ENCODE peak calls at places on chromosomes 4 and X, in nine cellular contexts. K is lower leg skin; Y is GM04504; T is stimulated activated CD4-positive, alpha-beta T cell treated with anti-CD3 and anti-CD28 coated beads, TNF-alpha, amount 100 ng/mL, for 48 hours; J is SW480; Q is neuronal stem cell; L is ACHN; G is NCI-H1417; S is AG04449. X is an unnamed sample.

GRCh38 chrX:73268463-73268862 is 53.8 kb upstream of the NAP1L2 start:
- DNase-seq in K (no peak), Y (no peak), T (no peak), J (no peak), Q (no peak), L (no peak), G (no peak), S (no peak), X (no peak)

GRCh38 chr4:126592088-126592487 is 1040.7 kb upstream of the INTU start:
- DNase-seq in K (no peak), Y (no peak), T (no peak), J (no peak), Q (no peak), L (peak; percentile 11), G (no peak), S (no peak), X (no peak)

GRCh38 chr4:1216869-1217294 is 32.0 kb downstream of the CTBP1 start:
- DNase-seq in K (no peak), Y (no peak), T (no peak), J (no peak), Q (no peak), L (no peak), G (no peak), S (no peak), X (no peak)

GRCh38 chrX:136689441-136689840 is 41.5 kb downstream of the CD40LG start:
- DNase-seq in K (no peak), Y (no peak), T (no peak), J (no peak), Q (peak; percentile 8), L (no peak), G (no peak), S (no peak), X (no peak)

GRCh38 chr4:38509551-38509950 is 154.4 kb upstream of the KLF3 start:
- DNase-seq in K (no peak), Y (no peak), T (no peak), J (no peak), Q (no peak), L (no peak), G (no peak), S (no peak), X (no peak)

GRCh38 chrX:15468036-15468435 is 25.1 kb downstream of the PIR start:
- DNase-seq in K (no peak), Y (no peak), T (no peak), J (no peak), Q (no peak), L (no peak), G (no peak), S (no peak), X (peak; percentile 28)

GRCh38 chrX:81316163-81316562 is 114.3 kb downstream of the SH3BGRL start:
- DNase-seq in K (peak; percentile 69), Y (peak; percentile 6), T (no peak), J (no peak), Q (no peak), L (no peak), G (no peak), S (no peak), X (no peak)

GRCh38 chr4:86961103-86961502 is 26.3 kb downstream of the AFF1 start:
- DNase-seq in K (no peak), Y (no peak), T (no peak), J (no peak), Q (no peak), L (no peak), G (no peak), S (no peak), X (no peak)

GRCh38 chr4:80069108-80069836 is 3.8 kb downstream of the ANTXR2 start:
- DNase-seq in K (no peak), Y (no peak), T (no peak), J (no peak), Q (no peak), L (no peak), G (no peak), S (no peak), X (no peak)

GRCh38 chr4:185945906-185946305 is 123.0 kb upstream of the TLR3 start:
- DNase-seq in K (no peak), Y (no peak), T (no peak), J (no peak), Q (no peak), L (no peak), G (no peak), S (no peak), X (no peak)

GRCh38 chr4:78710536-78710935 is 65.6 kb upstream of the BMP2K start:
- DNase-seq in K (no peak), Y (peak; percentile 32), T (no peak), J (no peak), Q (no peak), L (no peak), G (no peak), S (no peak), X (no peak)

GRCh38 chr4:898869-899555 is 33.1 kb downstream of the GAK start:
- DNase-seq in K (no peak), Y (no peak), T (no peak), J (no peak), Q (no peak), L (peak; percentile 6), G (no peak), S (no peak), X (no peak)

GRCh38 chr4:127857641-127858040 is 23.1 kb upstream of the PLK4 start:
- DNase-seq in K (no peak), Y (no peak), T (no peak), J (no peak), Q (no peak), L (no peak), G (no peak), S (no peak), X (no peak)

GRCh38 chr4:47617607-47618006 is 132.5 kb downstream of the ATP10D start:
- DNase-seq in K (no peak), Y (no peak), T (no peak), J (no peak), Q (no peak), L (no peak), G (no peak), S (no peak), X (no peak)

GRCh38 chr4:112800001-112800400 is 163.1 kb downstream of the LARP7 start:
- DNase-seq in K (no peak), Y (no peak), T (no peak), J (no peak), Q (no peak), L (no peak), G (no peak), S (no peak), X (no peak)

GRCh38 chr4:150106886-150107285 is 28.6 kb downstream of the DCLK2 start:
- DNase-seq in K (no peak), Y (no peak), T (no peak), J (no peak), Q (no peak), L (no peak), G (no peak), S (no peak), X (no peak)

GRCh38 chr4:56468097-56468422 is 643 bp downstream of the SRP72 start:
- DNase-seq in K (no peak), Y (no peak), T (no peak), J (peak; percentile 63), Q (no peak), L (peak; percentile 53), G (peak; percentile 64), S (no peak), X (no peak)

GRCh38 chrX:153386097-153386496 is 15.1 kb downstream of the PNMA6E start:
- DNase-seq in K (no peak), Y (no peak), T (no peak), J (no peak), Q (no peak), L (no peak), G (no peak), S (no peak), X (no peak)